ENCODE peak calls at places on chromosome 6, in six cellular contexts. D is MM.1S; I is Caco-2; Y is psoas muscle; R is CD8-positive, alpha-beta memory T cell; Z is breast epithelium. C is an unnamed sample.
A peak's percentile ranks its signal among the peaks of the same experiment; 100 is the strongest.

GRCh38 chr6:132812255-132812732 is 2.1 kb upstream of the RPS12 start:
- DNase-seq in I (no peak), R (no peak), D (no peak), Z (no peak), Y (no peak), C (peak; percentile 33)

GRCh38 chr6:106085984-106086832 is at the start of gene PRDM1:
- DNase-seq in D (peak; percentile 97), Z (peak; percentile 66), I (peak; percentile 93), Y (peak; percentile 71), R (peak; percentile 75), C (peak; percentile 78)

GRCh38 chr6:133447924-133448323 is 206.8 kb downstream of the EYA4 start:
- DNase-seq in I (no peak), D (no peak), Z (no peak), Y (no peak), R (no peak), C (no peak)

GRCh38 chr6:123777554-123777953 is 26.1 kb upstream of the NKAIN2 start:
- DNase-seq in D (peak; percentile 35), Z (no peak), I (no peak), Y (no peak), R (no peak), C (no peak)

GRCh38 chr6:43926644-43927524 is 156.9 kb downstream of the VEGFA start:
- DNase-seq in D (no peak), Z (peak; percentile 34), Y (no peak), R (no peak), I (peak; percentile 97), C (no peak)

GRCh38 chr6:134814076-134814709 is 135.7 kb downstream of the ALDH8A1 start:
- DNase-seq in Y (no peak), Z (no peak), D (no peak), I (no peak), R (no peak), C (no peak)

GRCh38 chr6:144158133-144158532 is 7.8 kb downstream of the STX11 start:
- DNase-seq in I (peak; percentile 54), R (no peak), D (no peak), Y (peak; percentile 33), Z (no peak), C (peak; percentile 61)

GRCh38 chr6:110528051-110528929 is 51.9 kb upstream of the SLC22A16 start:
- DNase-seq in D (peak; percentile 65), Z (no peak), Y (no peak), I (peak; percentile 58), R (peak; percentile 12), C (peak; percentile 80)

GRCh38 chr6:119444642-119445557 is 95.3 kb upstream of the MAN1A1 start:
- DNase-seq in R (no peak), D (no peak), I (no peak), Y (no peak), Z (no peak), C (no peak)

GRCh38 chr6:151442359-151442758 is 9.6 kb downstream of the RMND1 start:
- DNase-seq in Z (no peak), I (no peak), R (no peak), Y (no peak), D (no peak), C (no peak)

GRCh38 chr6:164396071-164397047 is 913.0 kb downstream of the C6orf118 start:
- DNase-seq in I (no peak), Z (no peak), Y (no peak), R (no peak), D (peak; percentile 63), C (no peak)

GRCh38 chr6:106082735-106083398 is 3.3 kb upstream of the PRDM1 start:
- DNase-seq in Z (no peak), R (no peak), Y (no peak), I (no peak), D (no peak), C (no peak)

GRCh38 chr6:150169609-150170008 is 26.8 kb downstream of the PPP1R14C start:
- DNase-seq in I (no peak), D (no peak), Y (no peak), R (no peak), Z (no peak), C (no peak)

GRCh38 chr6:135791441-135791840 is 60.1 kb upstream of the PDE7B start:
- DNase-seq in Y (no peak), Z (no peak), I (no peak), D (no peak), R (no peak), C (no peak)

GRCh38 chr6:6001443-6001842 is 5.3 kb downstream of the NRN1 start:
- DNase-seq in Y (no peak), D (no peak), R (no peak), Z (no peak), I (no peak), C (no peak)

GRCh38 chr6:6003334-6004146 is 3.2 kb downstream of the NRN1 start:
- DNase-seq in Y (no peak), Z (no peak), I (no peak), R (no peak), D (peak; percentile 63), C (no peak)

GRCh38 chr6:6002809-6003333 is 3.9 kb downstream of the NRN1 start:
- DNase-seq in Z (no peak), Y (no peak), I (no peak), D (no peak), R (no peak), C (no peak)

GRCh38 chr6:6004147-6004995 is 2.4 kb downstream of the NRN1 start:
- DNase-seq in Z (no peak), D (no peak), I (no peak), R (no peak), Y (no peak), C (no peak)

DNA sequence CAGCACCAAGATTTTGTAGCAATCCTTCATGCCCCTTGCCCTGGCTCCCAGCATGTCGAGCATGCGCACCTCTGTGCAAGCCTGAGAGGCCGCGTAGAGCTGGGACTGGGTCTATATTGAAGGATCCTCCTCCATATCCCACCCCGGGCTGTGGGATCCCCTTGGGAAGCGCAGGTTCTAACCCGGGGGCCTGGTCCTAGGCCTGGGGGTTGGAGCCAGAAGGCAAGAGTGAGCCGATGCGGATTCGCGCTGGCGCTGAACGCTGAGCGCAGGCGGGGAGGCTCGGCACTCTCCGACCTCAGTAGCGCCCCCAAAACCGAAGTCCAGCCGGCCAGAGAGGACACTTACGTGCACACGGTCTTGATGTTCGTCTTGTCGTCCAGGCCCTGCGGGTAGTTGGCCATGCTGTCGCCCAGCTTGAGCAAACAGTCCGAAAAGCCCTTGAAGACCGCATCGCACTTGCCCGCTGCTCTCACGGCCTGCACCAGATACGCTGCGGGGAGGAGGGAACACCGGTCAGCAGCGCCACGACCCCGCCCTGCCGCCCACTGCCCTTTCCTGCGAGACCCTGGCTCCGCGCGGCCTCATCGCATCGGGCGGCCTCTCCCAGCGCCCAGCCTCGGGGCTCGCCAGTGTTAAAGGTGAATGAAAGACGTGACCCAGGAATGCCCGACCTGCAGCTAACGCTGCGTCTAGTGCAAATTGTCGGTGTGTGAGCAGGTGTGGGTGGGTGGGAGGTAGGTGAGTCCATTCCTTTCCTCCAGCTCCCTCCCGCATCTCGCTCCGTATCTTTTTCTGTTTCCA is 4.5 kb downstream of the NRN1 start:
- DNase-seq in D (no peak), Z (no peak), Y (no peak), R (no peak), I (no peak), C (no peak)
- H3K4me3 ChIP-seq in D (no peak overlapping the region), Z (peak overlapping the region; percentile 69), Y (peak overlapping the region; percentile 65), R (no peak overlapping the region), I (no peak overlapping the region), C (no peak overlapping the region)

GRCh38 chr6:29828471-29828797 is 809 bp downstream of the HLA-G start:
- DNase-seq in D (no peak), Z (no peak), R (no peak), I (no peak), Y (no peak), C (peak; percentile 59)

GRCh38 chr6:29825848-29826247 is 1.8 kb upstream of the HLA-G start:
- DNase-seq in I (no peak), D (no peak), Z (no peak), R (no peak), Y (no peak), C (no peak)

GRCh38 chr6:29826271-29826670 is 1.4 kb upstream of the HLA-G start:
- DNase-seq in I (no peak), R (no peak), Y (no peak), Z (no peak), D (no peak), C (no peak)

GRCh38 chr6:29829766-29830165 is 2.1 kb downstream of the HLA-G start:
- DNase-seq in Y (no peak), I (no peak), D (no peak), R (no peak), Z (no peak), C (no peak)

DNA sequence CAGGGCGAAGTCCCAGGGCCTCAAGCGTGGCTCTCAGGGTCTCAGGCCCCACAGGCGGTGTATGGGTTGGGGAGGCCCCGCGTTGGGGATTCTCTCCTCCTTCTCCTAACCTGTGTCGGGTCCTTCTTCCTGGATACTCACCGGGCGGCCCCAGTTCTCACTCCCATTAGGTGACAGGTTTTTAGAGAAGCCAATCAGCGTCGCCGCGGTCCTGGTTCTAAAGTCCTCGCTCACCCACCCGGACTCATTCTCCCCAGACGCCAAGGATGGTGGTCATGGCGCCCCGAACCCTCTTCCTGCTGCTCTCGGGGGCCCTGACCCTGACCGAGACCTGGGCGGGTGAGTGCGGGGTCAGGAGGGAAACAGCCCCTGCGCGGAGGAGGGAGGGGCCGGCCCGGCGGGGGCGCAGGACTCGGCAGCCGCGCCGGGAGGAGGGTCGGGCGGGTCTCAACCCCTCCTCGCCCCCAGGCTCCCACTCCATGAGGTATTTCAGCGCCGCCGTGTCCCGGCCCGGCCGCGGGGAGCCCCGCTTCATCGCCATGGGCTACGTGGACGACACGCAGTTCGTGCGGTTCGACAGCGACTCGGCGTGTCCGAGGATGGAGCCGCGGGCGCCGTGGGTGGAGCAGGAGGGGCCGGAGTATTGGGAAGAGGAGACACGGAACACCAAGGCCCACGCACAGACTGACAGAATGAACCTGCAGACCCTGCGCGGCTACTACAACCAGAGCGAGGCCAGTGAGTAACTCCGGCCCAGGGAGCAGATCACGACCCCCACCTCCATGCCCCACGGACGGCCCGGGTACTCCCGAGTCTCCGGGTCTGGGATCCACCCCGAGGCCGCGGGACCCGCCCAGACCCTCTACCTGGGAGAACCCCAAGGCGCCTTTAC is at the start of gene HLA-G:
- DNase-seq in R (no peak), Z (no peak), D (no peak), I (no peak), Y (no peak), C (no peak)
- H3K4me3 ChIP-seq in R (no peak within 1 kb of the TSS), Z (peak within 1 kb of the TSS; percentile 62), D (no peak within 1 kb of the TSS), I (no peak within 1 kb of the TSS), Y (peak within 1 kb of the TSS; percentile 46), C (peak within 1 kb of the TSS; percentile 53)

DNA sequence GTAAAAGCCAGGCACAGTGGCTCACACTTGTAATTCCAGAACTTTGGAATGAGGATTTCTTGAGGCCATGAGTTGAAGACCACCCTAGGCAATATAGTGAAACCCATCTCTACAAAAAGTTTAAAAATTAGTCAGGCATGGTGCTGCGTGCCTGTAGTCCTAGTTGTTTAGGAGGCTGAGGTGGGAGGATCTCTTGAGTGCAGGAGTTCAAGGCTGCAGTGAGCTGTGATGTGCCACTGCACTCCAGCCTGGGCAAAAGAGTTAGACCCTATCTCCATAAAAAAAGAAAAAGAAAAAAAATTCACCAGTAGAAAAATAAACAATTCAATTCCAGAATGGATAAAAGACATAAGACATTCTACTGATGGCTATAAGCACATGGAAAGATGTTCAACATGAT is 104.9 kb upstream of the LGSN start:
- DNase-seq in D (no peak), Y (no peak), I (no peak), Z (no peak), R (no peak), C (no peak)
- H3K4me3 ChIP-seq in D (no peak overlapping the region), Y (no peak overlapping the region), I (no peak overlapping the region), Z (no peak overlapping the region), R (no peak overlapping the region), C (no peak overlapping the region)

GRCh38 chr6:12494161-12494560 is 204.0 kb downstream of the EDN1 start:
- DNase-seq in I (no peak), Z (no peak), Y (no peak), D (no peak), R (no peak), C (no peak)
- H3K4me3 ChIP-seq in I (no peak overlapping the region), Z (no peak overlapping the region), Y (no peak overlapping the region), D (no peak overlapping the region), R (no peak overlapping the region), C (no peak overlapping the region)

C was measured in testis.